ENCODE peak calls at places on chromosomes 1 and 21, in six cellular contexts. B is omental fat pad; P is neural crest cell; Q is EL; I is stimulated activated naive CD8-positive, alpha-beta T cell treated with anti-CD3 and anti-CD28 coated beads, Interleukin-15, Interleukin-2, amounts not matched to agents 100 U/mL and 50 U/mL, for 24 hours; Z is naive thymus-derived CD8-positive, alpha-beta T cell. N is an unnamed sample.

GRCh38 chr1:197595244-197595904 is 179.9 kb downstream of the DENND1B start:
- DNase-seq in I (no peak), Z (no peak), B (no peak), Q (no peak), P (no peak), N (no peak)

GRCh38 chr1:152459596-152460528 is 45.8 kb upstream of the CRNN start:
- DNase-seq in P (no peak), Q (peak; percentile 74), B (peak; percentile 45), I (peak; percentile 84), Z (peak; percentile 58), N (peak; percentile 64)

GRCh38 chr21:46551636-46552241 is 53.1 kb downstream of the S100B start:
- DNase-seq in P (no peak), B (no peak), Z (peak; percentile 47), Q (no peak), I (peak; percentile 53), N (no peak)

GRCh38 chr1:94858276-94858675 is 38.1 kb downstream of the SLC44A3 start:
- DNase-seq in B (no peak), I (no peak), P (no peak), Z (no peak), Q (peak; percentile 58), N (no peak)

GRCh38 chr1:4510276-4510691 is 144.1 kb upstream of the AJAP1 start:
- DNase-seq in I (no peak), Q (no peak), B (no peak), Z (no peak), P (no peak), N (no peak)

GRCh38 chr1:92259350-92259749 is 39.4 kb downstream of the GLMN start:
- DNase-seq in Z (no peak), I (no peak), B (no peak), Q (no peak), P (no peak), N (no peak)

GRCh38 chr1:211420845-211421454 is 71.0 kb downstream of the RD3 start:
- DNase-seq in Q (peak; percentile 37), P (no peak), I (no peak), Z (no peak), B (no peak), N (no peak)

GRCh38 chr21:45966995-45967394 is 14.6 kb upstream of the COL6A1 start:
- DNase-seq in Q (no peak), B (no peak), I (no peak), Z (no peak), P (no peak), N (no peak)

GRCh38 chr1:17617787-17618557 is 78.5 kb downstream of the ARHGEF10L start:
- DNase-seq in Z (no peak), I (no peak), B (no peak), Q (peak; percentile 75), P (no peak), N (no peak)

GRCh38 chr1:62796151-62796680 is 12.3 kb downstream of the ATG4C start:
- DNase-seq in B (no peak), P (no peak), I (no peak), Z (no peak), Q (no peak), N (no peak)

GRCh38 chr1:204398197-204399125 is 13.2 kb downstream of the PPP1R15B start:
- DNase-seq in I (peak; percentile 42), P (peak; percentile 44), Q (peak; percentile 67), Z (peak; percentile 60), B (no peak), N (no peak)

GRCh38 chr1:208029381-208030319 is 118.7 kb upstream of the CD34 start:
- DNase-seq in Z (no peak), P (no peak), I (no peak), Q (peak; percentile 70), B (no peak), N (no peak)

GRCh38 chr1:26336477-26337205 is 17.3 kb downstream of the CRYBG2 start:
- DNase-seq in Q (peak; percentile 66), P (peak; percentile 42), B (no peak), I (peak; percentile 88), Z (peak; percentile 85), N (peak; percentile 52)

GRCh38 chr1:246786606-246787238 is 62.5 kb downstream of the SCCPDH start:
- DNase-seq in Q (no peak), I (no peak), Z (no peak), B (no peak), P (no peak), N (no peak)

GRCh38 chr1:50109647-50110075 is 941 bp downstream of the ELAVL4 start:
- DNase-seq in I (no peak), Z (no peak), Q (no peak), B (no peak), P (no peak), N (no peak)

GRCh38 chr21:17003221-17003620 is 509.6 kb upstream of the CXADR start:
- DNase-seq in B (no peak), I (no peak), Q (peak; percentile 77), Z (no peak), P (no peak), N (no peak)

GRCh38 chr1:59775480-59775879 is 39.3 kb upstream of the HOOK1 start:
- DNase-seq in I (no peak), Z (no peak), B (no peak), Q (no peak), P (no peak), N (no peak)

GRCh38 chr1:27141266-27142003 is 13.5 kb downstream of the SLC9A1 start:
- DNase-seq in P (no peak), Q (no peak), Z (no peak), I (no peak), B (no peak), N (no peak)

N was measured in ovary.